ENCODE peak calls at places on chromosomes 16 and 17, in five cellular contexts. D, J, X, P and H are unnamed samples.

GRCh38 chr17:79790805-79791353 is 6.0 kb downstream of the CBX8 start:
- DNase-seq in P (no peak), J (no peak), X (no peak), D (no peak), H (no peak)

GRCh38 chr16:15790458-15790857 is 66.4 kb downstream of the MYH11 start:
- DNase-seq in P (no peak), J (no peak), D (no peak), X (peak; percentile 20), H (no peak)

GRCh38 chr17:68457168-68457538 is at the start of gene WIPI1:
- DNase-seq in P (no peak), D (no peak), J (peak; percentile 27), X (peak; percentile 61), H (peak; percentile 33)

GRCh38 chr16:50699345-50700159 is 6.1 kb downstream of the NOD2 start:
- DNase-seq in D (peak; percentile 87), J (no peak), P (no peak), X (no peak), H (no peak)

GRCh38 chr17:61449707-61450640 is 2.2 kb upstream of the TBX4 start:
- DNase-seq in P (no peak), X (no peak), D (no peak), J (no peak), H (no peak)

GRCh38 chr17:35373984-35374765 is 754 bp upstream of the SLFN11 start:
- DNase-seq in P (peak; percentile 65), J (peak; percentile 12), X (peak; percentile 58), D (peak; percentile 70), H (no peak)

GRCh38 chr16:79612207-79612606 is 11.7 kb upstream of the MAF start:
- DNase-seq in D (no peak), P (no peak), J (no peak), X (no peak), H (no peak)

GRCh38 chr17:13016881-13017622 is 775 bp downstream of the ELAC2 start:
- DNase-seq in J (no peak), D (no peak), X (no peak), P (no peak), H (no peak)

GRCh38 chr17:32249475-32249874 is 16.2 kb upstream of the RHBDL3 start:
- DNase-seq in P (no peak), D (no peak), X (no peak), J (no peak), H (no peak)

GRCh38 chr17:81083125-81083765 is 48.3 kb downstream of the BAIAP2 start:
- DNase-seq in J (no peak), X (no peak), D (no peak), P (no peak), H (no peak)

GRCh38 chr16:60553316-60553801 is 1482.9 kb downstream of the CDH8 start:
- DNase-seq in J (no peak), D (no peak), P (no peak), X (no peak), H (no peak)

GRCh38 chr16:11734025-11734652 is 8.5 kb downstream of the TXNDC11 start:
- DNase-seq in X (no peak), P (peak; percentile 21), D (no peak), J (no peak), H (no peak)

GRCh38 chr16:51133130-51133529 is 17.9 kb downstream of the SALL1 start:
- DNase-seq in J (no peak), X (no peak), P (no peak), D (no peak), H (no peak)

GRCh38 chr17:9783012-9783411 is 8.4 kb downstream of the DHRS7C start:
- DNase-seq in X (no peak), P (no peak), J (no peak), D (no peak), H (no peak)

GRCh38 chr16:83887564-83887963 is 11.4 kb upstream of the MLYCD start:
- DNase-seq in J (no peak), X (no peak), P (no peak), D (no peak), H (no peak)

GRCh38 chr16:12123462-12123861 is 146.9 kb downstream of the SNX29 start:
- DNase-seq in J (no peak), D (no peak), X (no peak), P (no peak), H (no peak)

GRCh38 chr17:65022137-65022536 is 34.4 kb downstream of the GNA13 start:
- DNase-seq in D (no peak), P (no peak), X (no peak), J (no peak), H (no peak)

GRCh38 chr17:61284174-61284573 is 115.5 kb upstream of the TBX2 start:
- DNase-seq in X (no peak), D (no peak), J (no peak), P (no peak), H (no peak)

GRCh38 chr16:70770968-70771552 is 29.9 kb downstream of the VAC14 start:
- DNase-seq in X (peak; percentile 50), D (peak; percentile 74), P (peak; percentile 46), J (peak; percentile 44), H (no peak)

GRCh38 chr17:31654936-31655335 is 204.1 kb downstream of the COPRS start:
- DNase-seq in P (no peak), D (peak; percentile 34), X (no peak), J (no peak), H (no peak)

GRCh38 chr16:23428351-23428750 is 24.6 kb downstream of the COG7 start:
- DNase-seq in D (no peak), X (no peak), P (no peak), J (no peak), H (no peak)

GRCh38 chr16:83023640-83024039 is 396.9 kb downstream of the CDH13 start:
- DNase-seq in J (no peak), X (no peak), D (no peak), P (no peak), H (no peak)

GRCh38 chr16:11672206-11673090 is 4.2 kb downstream of the SNN start:
- DNase-seq in X (no peak), J (no peak), P (no peak), D (no peak), H (no peak)

GRCh38 chr16:47045459-47045858 is 72.0 kb upstream of the DNAJA2 start:
- DNase-seq in X (no peak), P (no peak), J (no peak), D (no peak), H (no peak)